ENCODE peak calls at places on chromosomes 13 and 19, in nine cellular contexts. O is stimulated activated CD4-positive, alpha-beta T cell treated with anti-CD3 and anti-CD28 coated beads, Interleukin-2, amount 100 ng/mL, for 48 hours; J is T1000; E is M059J; I is stimulated activated CD8-positive, alpha-beta memory T cell treated with anti-CD3 and anti-CD28 coated beads, Interleukin-7, amount 100 ng/mL, for 1 hour; Y is hepatic stellate cell; K is fibroblast of gingiva; S is NCI-H1048; U is Peyer's patch. X is an unnamed sample.

GRCh38 chr19:32865326-32865725 is 4.2 kb downstream of the SLC7A9 start:
- DNase-seq in U (no peak), J (no peak), O (no peak), I (no peak), K (no peak), S (no peak), Y (no peak), E (no peak), X (no peak)

GRCh38 chr13:101397742-101398141 is 18.6 kb downstream of the NALCN start:
- DNase-seq in O (no peak), Y (peak), E (peak), U (no peak), I (no peak), J (peak), K (peak), S (no peak), X (no peak)

GRCh38 chr19:34217952-34218817 is 36.2 kb upstream of the GARRE1 start:
- DNase-seq in J (peak), U (peak), S (no peak), Y (peak), K (peak), O (peak), E (peak), I (peak), X (peak)

GRCh38 chr19:29872224-29872731 is 60.5 kb downstream of the CCNE1 start:
- DNase-seq in J (no peak), E (no peak), O (no peak), I (no peak), U (no peak), K (no peak), S (no peak), Y (no peak), X (no peak)

GRCh38 chr19:55210120-55210493 is 806 bp upstream of the PTPRH start:
- DNase-seq in S (no peak), O (no peak), U (no peak), Y (peak), J (peak), K (peak), I (no peak), E (peak), X (peak)

GRCh38 chr19:3095375-3096191 is 1.4 kb downstream of the GNA11 start:
- DNase-seq in S (no peak), O (peak), U (peak), Y (no peak), E (no peak), J (no peak), I (no peak), K (no peak), X (no peak)

GRCh38 chr19:4977299-4978174 is 8.6 kb downstream of the KDM4B start:
- DNase-seq in Y (peak), S (no peak), O (no peak), K (peak), J (peak), I (no peak), E (peak), U (no peak), X (no peak)

GRCh38 chr19:45468803-45469131 is 971 bp downstream of the FOSB start:
- DNase-seq in Y (peak), J (no peak), O (no peak), I (no peak), U (peak), S (no peak), K (no peak), E (no peak), X (peak)

GRCh38 chr13:52010890-52011689 is at the start of gene ATP7B:
- DNase-seq in Y (peak), U (no peak), E (peak), I (no peak), S (no peak), K (no peak), O (peak), J (no peak), X (peak)

GRCh38 chr19:1238373-1239303 is 833 bp upstream of the CBARP start:
- DNase-seq in K (no peak), I (no peak), U (no peak), S (no peak), O (no peak), Y (no peak), E (no peak), J (no peak), X (no peak)

GRCh38 chr13:35879111-35879510 is 252.1 kb downstream of the DCLK1 start:
- DNase-seq in O (no peak), K (no peak), S (no peak), E (no peak), J (no peak), U (no peak), I (no peak), Y (no peak), X (no peak)

GRCh38 chr19:4971424-4971793 is 2.5 kb downstream of the KDM4B start:
- DNase-seq in O (no peak), Y (peak), E (peak), K (no peak), J (no peak), U (no peak), I (no peak), S (no peak), X (peak)

GRCh38 chr13:113728571-113729054 is 30.4 kb upstream of the TMEM255B start:
- DNase-seq in J (no peak), Y (no peak), E (no peak), S (no peak), O (no peak), I (no peak), U (no peak), K (no peak), X (no peak)

GRCh38 chr19:28607066-28607583 is 605.8 kb downstream of the UQCRFS1 start:
- DNase-seq in K (no peak), S (no peak), E (no peak), U (no peak), I (no peak), O (no peak), Y (no peak), J (no peak), X (no peak)

GRCh38 chr19:4369109-4369887 is 25.9 kb downstream of the MPND start:
- DNase-seq in E (peak), Y (no peak), S (no peak), I (peak), O (peak), K (no peak), U (peak), J (no peak), X (peak)

GRCh38 chr19:1813197-1813836 is 1.2 kb upstream of the ATP8B3 start:
- DNase-seq in E (no peak), U (no peak), Y (no peak), O (no peak), J (no peak), K (no peak), S (no peak), I (no peak), X (no peak)

GRCh38 chr13:51585234-51585672 is 991 bp downstream of the WDFY2 start:
- DNase-seq in J (no peak), O (no peak), Y (no peak), K (no peak), E (peak), I (no peak), S (no peak), U (no peak), X (no peak)

GRCh38 chr13:107817652-107818287 is 397.6 kb downstream of the LIG4 start:
- DNase-seq in I (no peak), E (no peak), Y (no peak), S (no peak), J (no peak), U (no peak), O (no peak), K (no peak), X (no peak)

GRCh38 chr13:101449971-101450748 is 2.3 kb upstream of the ITGBL1 start:
- DNase-seq in U (no peak), Y (peak), J (no peak), S (no peak), K (peak), I (no peak), E (peak), O (no peak), X (peak)

GRCh38 chr19:28313633-28314032 is 899.3 kb downstream of the UQCRFS1 start:
- DNase-seq in O (no peak), S (no peak), E (no peak), U (no peak), J (no peak), I (no peak), K (peak), Y (peak), X (no peak)

GRCh38 chr13:106376411-106377112 is 158.9 kb downstream of the EFNB2 start:
- DNase-seq in U (no peak), Y (peak), I (no peak), S (no peak), E (peak), J (peak), K (peak), O (no peak), X (peak)

GRCh38 chr19:51676566-51677083 is 16.5 kb upstream of the SPACA6 start:
- DNase-seq in S (no peak), O (no peak), I (no peak), U (no peak), Y (no peak), E (no peak), K (no peak), J (no peak), X (no peak)

GRCh38 chr13:30739646-30740642 is 4.6 kb downstream of the ALOX5AP start:
- DNase-seq in S (no peak), O (peak), E (peak), K (peak), J (no peak), U (peak), I (peak), Y (peak), X (peak)

GRCh38 chr19:7603919-7604318 is 8.3 kb downstream of the CAMSAP3 start:
- DNase-seq in E (no peak), O (no peak), Y (no peak), I (no peak), K (no peak), J (no peak), S (no peak), U (no peak), X (no peak)

GRCh38 chr13:28138756-28139470 is 568 bp downstream of the PAN3 start:
- DNase-seq in K (peak), S (peak), O (peak), E (peak), I (peak), U (peak), Y (peak), J (peak), X (peak)

GRCh38 chr13:101019126-101019525 is 344.5 kb upstream of the TMTC4 start:
- DNase-seq in S (no peak), U (no peak), J (no peak), Y (no peak), I (no peak), E (peak), O (no peak), K (no peak), X (no peak)

GRCh38 chr19:2113436-2114211 is 16.9 kb downstream of the IZUMO4 start:
- DNase-seq in Y (peak), E (peak), U (no peak), I (no peak), J (peak), O (no peak), S (no peak), K (peak), X (no peak)

GRCh38 chr19:1270168-1270853 is 1.2 kb downstream of the CIRBP start:
- DNase-seq in Y (no peak), S (no peak), I (no peak), K (no peak), J (no peak), E (no peak), U (no peak), O (no peak), X (no peak)

GRCh38 chr19:52464798-52465470 is 11.6 kb downstream of the ZNF578 start:
- DNase-seq in J (no peak), S (peak), I (no peak), O (no peak), K (no peak), U (no peak), Y (no peak), E (no peak), X (no peak)

GRCh38 chr13:28641600-28641926 is 17.4 kb upstream of the POMP start:
- DNase-seq in K (peak), O (no peak), U (no peak), S (no peak), J (no peak), I (no peak), Y (no peak), E (no peak), X (no peak)

GRCh38 chr13:77492982-77493381 is 42.5 kb upstream of the SCEL start:
- DNase-seq in S (no peak), O (no peak), Y (no peak), I (no peak), U (no peak), K (no peak), J (no peak), E (no peak), X (peak)

GRCh38 chr13:92963029-92963428 is 263.6 kb upstream of the GPC6 start:
- DNase-seq in E (peak), I (no peak), K (no peak), J (no peak), O (no peak), S (no peak), Y (no peak), U (no peak), X (no peak)

GRCh38 chr13:66995366-66995663 is 234.8 kb downstream of the PCDH9 start:
- DNase-seq in I (no peak), Y (no peak), O (no peak), E (no peak), K (peak), S (no peak), U (no peak), J (no peak), X (no peak)

GRCh38 chr13:62483774-62484173 is 1068.1 kb upstream of the PCDH20 start:
- DNase-seq in I (no peak), S (no peak), J (no peak), O (no peak), E (no peak), K (no peak), U (no peak), Y (no peak), X (no peak)